ENCODE peak calls at places on chromosomes 13 and 19, in eight cellular contexts. O is cardiac muscle cell, T is IMR-90, D is psoas muscle, H is A673, Q is endothelial cell of umbilical vein, E is fibroblast of lung, P is DND-41. B is an unnamed sample.

GRCh38 chr19:38527466-38528136 is 90.2 kb downstream of the MAP4K1 start:
- DNase-seq in O (no peak), T (no peak), D (no peak), H (peak; percentile 33), Q (no peak), E (no peak), P (peak; percentile 25), B (no peak)

GRCh38 chr13:110312669-110313031 is 5.6 kb downstream of the COL4A2 start:
- DNase-seq in O (no peak), T (peak; percentile 93), D (no peak), H (no peak), Q (no peak), E (peak; percentile 43), P (no peak), B (peak; percentile 89)

GRCh38 chr19:55340784-55341147 is 1.1 kb downstream of the KMT5C start:
- DNase-seq in O (peak; percentile 39), T (no peak), D (no peak), H (peak; percentile 40), Q (peak; percentile 17), E (no peak), P (peak; percentile 63), B (no peak)

GRCh38 chr13:112146073-112146360 is 79.1 kb downstream of the SOX1 start:
- DNase-seq in O (no peak), T (no peak), D (no peak), H (no peak), Q (no peak), E (no peak), P (no peak), B (no peak)

GRCh38 chr19:57103573-57104277 is 16.1 kb upstream of the USP29 start:
- DNase-seq in O (peak; percentile 19), T (peak; percentile 47), D (peak; percentile 59), H (peak; percentile 83), Q (peak; percentile 19), E (peak; percentile 65), P (peak; percentile 80), B (peak; percentile 67)

GRCh38 chr19:12711187-12711586 is 12.5 kb downstream of the TNPO2 start:
- DNase-seq in O (no peak), T (no peak), D (no peak), H (no peak), Q (no peak), E (no peak), P (no peak), B (no peak)

GRCh38 chr19:16325671-16326400 is 1.2 kb downstream of the KLF2 start:
- DNase-seq in O (peak; percentile 66), T (no peak), D (peak; percentile 70), H (peak; percentile 65), Q (peak; percentile 29), E (no peak), P (no peak), B (no peak)

GRCh38 chr19:15672580-15673175 is at the start of gene CYP4F12:
- DNase-seq in O (no peak), T (no peak), D (peak; percentile 89), H (peak; percentile 50), Q (no peak), E (peak; percentile 12), P (peak; percentile 31), B (peak; percentile 4)

GRCh38 chr19:51016798-51017683 is 2.5 kb downstream of the KLK10 start:
- DNase-seq in O (peak; percentile 74), T (peak; percentile 16), D (peak; percentile 67), H (peak; percentile 85), Q (peak; percentile 39), E (peak; percentile 16), P (peak; percentile 52), B (no peak)

GRCh38 chr13:75432045-75432444 is 49.9 kb downstream of the TBC1D4 start:
- DNase-seq in O (no peak), T (peak; percentile 18), D (no peak), H (no peak), Q (no peak), E (no peak), P (no peak), B (peak; percentile 64)

GRCh38 chr19:40744554-40745401 is 5.5 kb downstream of the ACTMAP start:
- DNase-seq in O (peak; percentile 14), T (no peak), D (no peak), H (no peak), Q (no peak), E (no peak), P (no peak), B (no peak)

GRCh38 chr13:24280722-24281121 is 28.7 kb upstream of the C1QTNF9 start:
- DNase-seq in O (no peak), T (peak; percentile 20), D (no peak), H (no peak), Q (no peak), E (no peak), P (no peak), B (no peak)

GRCh38 chr13:91200486-91200885 is 147.0 kb upstream of the MIR17HG start:
- DNase-seq in O (no peak), T (no peak), D (no peak), H (no peak), Q (no peak), E (no peak), P (no peak), B (no peak)
- TF ChIP-seq CTCF in O (no peak), T (no peak), D (no peak), H (no peak), Q (no peak), E (no peak), P (no peak), B (no peak)

DNA sequence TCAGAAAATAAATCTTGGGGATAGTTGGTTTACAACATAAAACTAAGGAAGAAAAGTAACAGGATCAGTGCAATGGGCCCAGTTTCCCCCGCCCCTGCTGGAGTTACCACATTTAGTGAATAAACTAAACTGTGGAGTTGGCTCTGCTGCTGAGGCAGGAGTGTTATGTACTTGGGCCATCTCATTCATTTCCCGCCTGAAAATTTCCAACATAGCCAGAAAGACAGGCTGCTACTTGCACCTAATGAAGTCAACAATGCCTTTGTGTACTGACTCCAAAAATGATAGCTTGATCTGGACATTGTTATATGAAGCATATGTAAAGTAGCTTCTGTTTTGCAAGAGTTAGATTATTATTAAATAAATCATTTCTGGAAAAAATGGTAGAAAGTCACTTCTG is 7.9 kb upstream of the RNASEH2B start:
- DNase-seq in O (no peak), T (no peak), D (no peak), H (no peak), Q (no peak), E (no peak), P (no peak), B (no peak)
- TF ChIP-seq CTCF in O (no peak), T (no peak), D (no peak), H (no peak), Q (no peak), E (no peak), P (no peak), B (no peak)

GRCh38 chr13:95749545-95749944 is 72.6 kb downstream of the DNAJC3 start:
- DNase-seq in O (no peak), T (no peak), D (no peak), H (no peak), Q (no peak), E (no peak), P (no peak), B (no peak)

GRCh38 chr13:95745289-95745688 is 68.3 kb downstream of the DNAJC3 start:
- DNase-seq in O (peak; percentile 10), T (no peak), D (peak; percentile 21), H (no peak), Q (no peak), E (no peak), P (no peak), B (no peak)

GRCh38 chr13:95741584-95742563 is 64.9 kb downstream of the DNAJC3 start:
- DNase-seq in O (no peak), T (no peak), D (peak; percentile 19), H (no peak), Q (no peak), E (no peak), P (no peak), B (no peak)

GRCh38 chr13:95743192-95743591 is 66.3 kb downstream of the DNAJC3 start:
- DNase-seq in O (no peak), T (no peak), D (no peak), H (no peak), Q (no peak), E (no peak), P (no peak), B (no peak)

GRCh38 chr13:95745752-95746151 is 68.8 kb downstream of the DNAJC3 start:
- DNase-seq in O (peak; percentile 15), T (no peak), D (no peak), H (peak; percentile 6), Q (no peak), E (no peak), P (no peak), B (no peak)
- TF ChIP-seq CTCF in O (peak; percentile 10), T (no peak), D (no peak), H (peak; percentile 31), Q (no peak), E (no peak), P (peak; percentile 20), B (peak; percentile 16)

GRCh38 chr19:33132425-33132824 is 511 bp downstream of the WDR88 start:
- DNase-seq in O (no peak), T (no peak), D (no peak), H (no peak), Q (no peak), E (no peak), P (peak; percentile 10), B (no peak)
- TF ChIP-seq CTCF in O (peak; percentile 31), T (peak; percentile 19), D (no peak), H (peak; percentile 27), Q (peak; percentile 12), E (peak; percentile 20), P (peak; percentile 50), B (peak; percentile 60)

B was measured in HFFc6.